ENCODE peak calls at places on chromosomes 12 and 14, in four cellular contexts. I is HCT116; S is AG10803; A is stimulated activated CD4-positive, alpha-beta T cell treated with anti-CD3 and anti-CD28 coated beads, Interleukin-1b, Interleukin-23, amount 100 ng/mL, for 1 hour. K is an unnamed sample.

GRCh38 chr14:58749066-58749669 is 111.4 kb downstream of the DACT1 start:
- DNase-seq in I (peak), S (peak), A (no peak), K (no peak)

GRCh38 chr12:109932878-109933503 is 32.9 kb downstream of the TCHP start:
- DNase-seq in I (no peak), S (peak), A (no peak), K (no peak)

GRCh38 chr12:132243596-132244289 is 85.6 kb downstream of the GALNT9 start:
- DNase-seq in I (no peak), S (no peak), A (no peak), K (no peak)

GRCh38 chr12:123896786-123897185 is 75.8 kb downstream of the CCDC92 start:
- DNase-seq in I (no peak), S (peak), A (no peak), K (no peak)

GRCh38 chr14:74085828-74086227 is 1.1 kb downstream of the LIN52 start:
- DNase-seq in I (no peak), S (no peak), A (no peak), K (no peak)

GRCh38 chr12:117466677-117467362 is 105.4 kb upstream of the NOS1 start:
- DNase-seq in I (no peak), S (no peak), A (no peak), K (no peak)

GRCh38 chr14:99817331-99817730 is 24.1 kb downstream of the EML1 start:
- DNase-seq in I (no peak), S (no peak), A (no peak), K (no peak)

GRCh38 chr12:39780527-39781446 is 161.2 kb upstream of the ABCD2 start:
- DNase-seq in I (no peak), S (no peak), A (no peak), K (no peak)

GRCh38 chr14:58815046-58815701 is 177.4 kb downstream of the DACT1 start:
- DNase-seq in I (no peak), S (peak), A (no peak), K (no peak)

GRCh38 chr14:96630281-96630680 is 128.1 kb downstream of the PAPOLA start:
- DNase-seq in I (no peak), S (no peak), A (no peak), K (no peak)

GRCh38 chr14:91354221-91354916 is 63.3 kb downstream of the CCDC88C start:
- DNase-seq in I (no peak), S (peak), A (no peak), K (no peak)

GRCh38 chr12:67531051-67531450 is 117.5 kb upstream of the DYRK2 start:
- DNase-seq in I (no peak), S (no peak), A (no peak), K (no peak)

GRCh38 chr14:95432152-95433093 is 84.0 kb downstream of the SYNE3 start:
- DNase-seq in I (no peak), S (peak), A (no peak), K (no peak)

GRCh38 chr14:71690478-71690877 is 241.8 kb upstream of the RGS6 start:
- DNase-seq in I (no peak), S (no peak), A (no peak), K (no peak)

GRCh38 chr14:23371865-23372264 is 744 bp upstream of the IL25 start:
- DNase-seq in I (no peak), S (no peak), A (no peak), K (no peak)

GRCh38 chr12:98644712-98645571 is at the start of the genes APAF1 and IKBIP:
- DNase-seq in I (peak), S (peak), A (peak), K (peak)

GRCh38 chr12:132018193-132018916 is 68.6 kb downstream of the EP400 start:
- DNase-seq in I (no peak), S (peak), A (no peak), K (no peak)

GRCh38 chr12:19561411-19561961 is 122.2 kb downstream of the AEBP2 start:
- DNase-seq in I (no peak), S (no peak), A (no peak), K (no peak)

GRCh38 chr14:104290756-104291122 is 152.4 kb downstream of the KIF26A start:
- DNase-seq in I (no peak), S (no peak), A (no peak), K (no peak)

GRCh38 chr12:60421741-60422140 is 825.9 kb downstream of the SLC16A7 start:
- DNase-seq in I (no peak), S (no peak), A (no peak), K (no peak)

GRCh38 chr12:2412305-2412643 is 359.5 kb downstream of the CACNA1C start:
- DNase-seq in I (no peak), S (no peak), A (no peak), K (no peak)

GRCh38 chr12:64171715-64172114 is 50.4 kb downstream of the KICS2 start:
- DNase-seq in I (peak), S (peak), A (no peak), K (no peak)

GRCh38 chr12:99804715-99805114 is 157.2 kb downstream of the GARIN6 start:
- DNase-seq in I (no peak), S (no peak), A (no peak), K (no peak)

GRCh38 chr12:6452245-6452731 is 446 bp downstream of the TAPBPL start:
- DNase-seq in I (no peak), S (no peak), A (no peak), K (no peak)

GRCh38 chr12:66716522-66716921 is 37.6 kb upstream of the GRIP1 start:
- DNase-seq in I (no peak), S (no peak), A (no peak), K (no peak)

GRCh38 chr12:77644915-77645605 is 185.6 kb upstream of the NAV3 start:
- DNase-seq in I (no peak), S (no peak), A (no peak), K (no peak)

GRCh38 chr12:39028382-39028781 is 123.0 kb upstream of the CPNE8 start:
- DNase-seq in I (no peak), S (no peak), A (no peak), K (no peak)

GRCh38 chr12:10048531-10048930 is 18.0 kb downstream of the CLEC9A start:
- DNase-seq in I (no peak), S (no peak), A (no peak), K (no peak)

GRCh38 chr14:36805116-36805515 is 143.5 kb downstream of the PAX9 start:
- DNase-seq in I (no peak), S (peak), A (no peak), K (no peak)

GRCh38 chr12:113474635-113475436 is 3.2 kb upstream of the LHX5 start:
- DNase-seq in I (no peak), S (no peak), A (no peak), K (no peak)

GRCh38 chr12:30691122-30691879 is 4.4 kb downstream of the IPO8 start:
- DNase-seq in I (no peak), S (peak), A (no peak), K (no peak)

GRCh38 chr12:122874081-122874480 is 21.8 kb downstream of the VPS37B start:
- DNase-seq in I (no peak), S (no peak), A (no peak), K (no peak)